ENCODE peak calls at places on chromosomes 6 and 20, in eight cellular contexts. R is WTC11; A is naive thymus-derived CD4-positive, alpha-beta T cell; D is psoas muscle; M is adrenal gland; N is GM03348; F is NCI-H1436; S is glutamatergic neuron. K is an unnamed sample.
A peak's percentile ranks its signal among the peaks of the same experiment; 100 is the strongest.

GRCh38 chr6:155887431-155887830 is 431.8 kb upstream of the NOX3 start:
- DNase-seq in M (no peak), D (no peak), N (no peak), F (no peak), S (no peak), A (no peak), R (no peak), K (no peak)

GRCh38 chr6:44036196-44036595 is 91.1 kb downstream of the MRPL14 start:
- DNase-seq in A (no peak), S (peak; percentile 0), F (no peak), D (no peak), N (peak; percentile 60), M (no peak), R (no peak), K (no peak)

GRCh38 chr20:21234324-21234723 is 68.8 kb upstream of the XRN2 start:
- DNase-seq in A (no peak), F (no peak), S (no peak), D (no peak), N (no peak), R (no peak), M (no peak), K (no peak)

GRCh38 chr20:45406260-45407066 is 1.6 kb upstream of the DBNDD2 start:
- DNase-seq in F (peak; percentile 44), D (peak; percentile 90), S (peak; percentile 56), M (peak; percentile 44), A (no peak), N (peak; percentile 91), R (peak; percentile 76), K (peak; percentile 87)

GRCh38 chr20:47561175-47561574 is 59.5 kb downstream of the NCOA3 start:
- DNase-seq in D (no peak), M (no peak), A (no peak), N (no peak), F (no peak), R (no peak), S (no peak), K (no peak)

GRCh38 chr6:28981833-28982475 is 23.2 kb downstream of the ZNF311 start:
- DNase-seq in S (peak; percentile 76), R (peak; percentile 70), A (peak; percentile 48), D (peak; percentile 78), N (peak; percentile 64), F (peak; percentile 67), M (peak; percentile 88), K (peak; percentile 66)

GRCh38 chr20:38032585-38033329 is 499 bp downstream of the TTI1 start:
- DNase-seq in S (no peak), N (no peak), A (no peak), F (peak; percentile 58), R (no peak), M (no peak), D (peak; percentile 50), K (no peak)

GRCh38 chr6:85674604-85675003 is 31.9 kb upstream of the SYNCRIP start:
- DNase-seq in N (no peak), A (no peak), M (no peak), F (no peak), S (no peak), D (no peak), R (no peak), K (no peak)

GRCh38 chr6:134291156-134291555 is 26.8 kb downstream of the SGK1 start:
- DNase-seq in N (no peak), F (no peak), R (no peak), A (no peak), S (no peak), D (no peak), M (no peak), K (no peak)

GRCh38 chr6:38871745-38872568 is 156.8 kb downstream of the DNAH8 start:
- DNase-seq in F (peak; percentile 29), D (no peak), M (peak; percentile 46), N (peak; percentile 67), S (peak; percentile 73), A (peak; percentile 11), R (peak; percentile 79), K (no peak)

GRCh38 chr6:7414811-7415210 is 25.2 kb downstream of the RIOK1 start:
- DNase-seq in F (no peak), N (peak; percentile 89), A (no peak), R (no peak), S (no peak), M (no peak), D (no peak), K (no peak)

GRCh38 chr6:150528648-150529285 is 70.9 kb upstream of the PLEKHG1 start:
- DNase-seq in D (peak; percentile 56), N (peak; percentile 43), F (no peak), R (peak; percentile 64), M (no peak), S (peak; percentile 33), A (no peak), K (peak; percentile 53)

GRCh38 chr20:15475483-15475882 is 1097.8 kb downstream of the KIF16B start:
- DNase-seq in A (no peak), F (no peak), S (no peak), D (peak; percentile 49), R (no peak), M (peak; percentile 23), N (peak; percentile 5), K (peak; percentile 33)

GRCh38 chr6:170038717-170039116 is 252.2 kb downstream of the DLL1 start:
- DNase-seq in M (no peak), N (no peak), R (no peak), S (peak; percentile 6), F (no peak), D (no peak), A (no peak), K (no peak)

GRCh38 chr6:11634948-11635347 is 97.4 kb downstream of the TMEM170B start:
- DNase-seq in S (no peak), F (no peak), M (no peak), D (no peak), A (no peak), N (no peak), R (no peak), K (no peak)

GRCh38 chr20:46939031-46939430 is 44.4 kb downstream of the EYA2 start:
- DNase-seq in A (no peak), S (no peak), R (peak; percentile 25), D (no peak), F (no peak), M (no peak), N (no peak), K (no peak)

GRCh38 chr20:21262812-21263211 is 40.3 kb upstream of the XRN2 start:
- DNase-seq in N (no peak), M (peak; percentile 38), D (no peak), R (no peak), F (no peak), A (no peak), S (no peak), K (no peak)